ENCODE peak calls at places on chromosomes 7 and 10, in four cellular contexts. J is A549, C is HepG2, M is WTC11. E is an unnamed sample.

GRCh38 chr7:1999278-1999984 is 233.3 kb downstream of the MAD1L1 start:
- DNase-seq in C (no peak), M (no peak), J (no peak), E (no peak)

GRCh38 chr10:43824934-43825333 is 176.3 kb upstream of the ZNF32 start:
- DNase-seq in J (no peak), C (peak), M (no peak), E (no peak)

GRCh38 chr7:94696981-94697670 is 41.2 kb upstream of the SGCE start:
- DNase-seq in M (no peak), C (peak), J (peak), E (no peak)

GRCh38 chr7:137880432-137880831 is 33.7 kb upstream of the DGKI start:
- DNase-seq in C (no peak), J (no peak), M (no peak), E (no peak)

GRCh38 chr7:144437370-144438191 is 34.1 kb upstream of the NOBOX start:
- DNase-seq in C (peak), M (peak), J (peak), E (peak)

GRCh38 chr10:72254891-72255568 is 18.7 kb upstream of the DDIT4 start:
- DNase-seq in M (peak), J (peak), C (no peak), E (peak)

GRCh38 chr7:131591674-131592328 is 35.4 kb upstream of the PODXL start:
- DNase-seq in J (no peak), M (no peak), C (no peak), E (no peak)

GRCh38 chr10:133396035-133396624 is 2.2 kb downstream of the MTG1 start:
- DNase-seq in C (no peak), J (no peak), M (no peak), E (no peak)

GRCh38 chr10:14574291-14574690 is 200.4 kb downstream of the FAM107B start:
- DNase-seq in M (no peak), J (no peak), C (no peak), E (no peak)

GRCh38 chr7:12162420-12163113 is 48.5 kb upstream of the TMEM106B start:
- DNase-seq in J (peak), M (no peak), C (no peak), E (no peak)

GRCh38 chr7:55325371-55325792 is 39.8 kb upstream of the LANCL2 start:
- DNase-seq in J (no peak), C (no peak), M (no peak), E (no peak)

GRCh38 chr7:142385528-142386340 is 127.9 kb upstream of the PRSS58 start:
- DNase-seq in J (peak), M (peak), C (peak), E (peak)

GRCh38 chr7:79296553-79297320 is 156.7 kb downstream of the MAGI2 start:
- DNase-seq in M (no peak), C (no peak), J (no peak), E (no peak)

GRCh38 chr7:79304711-79305110 is 148.8 kb downstream of the MAGI2 start:
- DNase-seq in M (no peak), C (no peak), J (no peak), E (no peak)

GRCh38 chr7:79298145-79298760 is 155.2 kb downstream of the MAGI2 start:
- DNase-seq in M (no peak), J (peak), C (peak), E (peak)

GRCh38 chr7:79302281-79302680 is 151.2 kb downstream of the MAGI2 start:
- DNase-seq in M (no peak), C (no peak), J (no peak), E (no peak)

GRCh38 chr7:79301419-79301818 is 152.0 kb downstream of the MAGI2 start:
- DNase-seq in C (peak), M (no peak), J (no peak), E (no peak)
- TF ChIP-seq HMGXB4 in C (no peak), M (no peak), J (no peak), E (no peak)

DNA sequence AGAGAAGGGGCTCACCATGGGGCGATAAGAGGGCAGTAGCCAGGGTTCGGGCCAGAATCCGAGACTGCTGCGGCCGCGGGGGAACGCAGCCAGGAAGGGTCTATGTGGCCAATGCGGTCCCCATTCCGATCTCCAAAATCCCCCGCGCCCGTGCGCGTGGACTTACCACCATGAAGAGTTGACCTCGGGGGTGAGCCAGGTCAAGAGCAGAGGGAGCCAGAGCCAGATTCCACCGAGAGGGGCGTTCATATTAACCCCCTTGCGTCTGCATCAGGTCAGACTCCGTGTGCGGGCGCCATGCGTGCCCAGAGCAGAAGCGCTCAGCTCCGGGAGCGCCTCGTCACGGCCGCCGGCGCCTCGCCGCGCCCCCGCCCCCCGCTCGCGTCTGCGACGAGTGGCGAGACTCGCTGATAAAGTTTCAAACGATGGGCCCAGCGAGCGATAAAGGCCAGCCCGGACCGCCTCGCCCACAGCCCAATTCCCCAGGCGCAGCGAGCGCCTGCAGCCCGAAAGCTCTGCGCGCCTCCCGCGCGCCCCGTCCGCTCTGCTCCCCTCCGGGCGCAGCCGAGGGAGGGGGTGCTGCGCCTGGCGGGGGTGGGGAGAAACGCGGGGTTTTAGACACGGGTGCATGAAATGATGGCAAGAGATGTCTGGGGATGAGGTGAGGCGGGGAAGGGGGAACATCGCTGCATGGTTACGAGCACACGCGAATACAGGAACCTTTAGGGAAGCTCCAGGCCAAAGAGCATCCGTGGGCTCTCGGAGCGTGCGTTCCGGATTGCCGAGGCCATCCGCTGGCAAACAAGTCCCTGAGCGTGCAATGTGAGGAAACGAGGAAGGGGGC is at the start of gene WNT2:
- DNase-seq in J (no peak), M (peak), C (no peak), E (no peak)
- TF ChIP-seq HMGXB4 in J (no peak), M (no peak), C (no peak), E (no peak)

DNA sequence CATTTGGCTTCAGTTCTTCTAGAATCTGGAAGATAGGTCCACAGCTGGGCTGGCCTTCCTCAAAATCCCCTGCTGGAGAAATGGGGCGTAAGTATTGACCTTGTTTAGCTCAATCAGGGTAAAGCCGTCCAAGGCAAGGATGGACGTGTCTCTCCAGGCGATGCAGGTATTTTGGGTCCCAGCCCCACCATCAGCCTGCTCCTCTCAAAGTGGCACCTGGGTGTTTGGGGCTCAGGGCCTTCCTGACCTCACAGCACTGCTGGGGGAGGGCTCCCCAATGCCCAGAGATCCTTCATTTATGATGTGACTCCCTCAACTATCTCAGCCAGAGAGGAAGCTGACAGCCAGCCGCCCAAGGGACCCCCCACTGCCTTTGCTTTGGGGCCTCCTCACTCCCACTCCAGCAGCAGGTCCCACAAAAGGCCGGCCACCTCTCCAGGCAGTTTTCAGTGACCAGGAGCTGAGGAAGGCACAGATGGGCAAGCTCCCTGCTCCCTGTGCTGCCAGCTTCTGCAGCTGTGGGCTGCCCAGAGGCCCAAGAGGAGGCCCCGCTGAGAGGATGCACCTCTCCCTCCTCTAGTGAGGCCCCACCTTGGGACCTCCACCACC is 140.0 kb upstream of the TCERG1L start:
- DNase-seq in M (no peak), C (no peak), J (no peak), E (no peak)
- TF ChIP-seq HMGXB4 in M (no peak), C (no peak), J (no peak), E (no peak)

DNA sequence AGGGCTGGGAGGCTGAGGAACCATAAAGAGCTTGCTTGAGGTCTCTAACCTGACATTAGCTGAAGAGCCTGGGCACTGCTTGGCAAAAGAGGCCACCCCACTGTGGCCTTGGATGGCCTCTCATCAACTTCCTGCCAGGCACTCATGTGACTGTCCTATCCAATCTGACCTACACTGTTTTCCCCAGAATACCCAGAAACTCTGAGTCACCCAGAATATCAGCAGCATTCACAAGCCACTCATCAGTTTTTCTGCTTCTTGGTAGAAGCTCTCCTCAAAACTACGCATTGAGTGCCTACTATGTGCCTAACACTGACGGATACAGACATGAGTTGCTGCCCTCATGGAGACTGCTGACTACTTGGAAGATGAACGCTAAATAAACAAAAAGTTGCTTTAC is 4.1 kb upstream of the NT5C2 start:
- DNase-seq in M (no peak), C (peak), J (peak), E (peak)
- TF ChIP-seq HMGXB4 in M (no peak), C (no peak), J (no peak), E (no peak)

E was measured in K562.